ENCODE peak calls at places on chromosome 6, in eight cellular contexts. One of them, this sample, is unnamed.

GRCh38 chr6:28425942-28426541 is 17.2 kb downstream of the ZSCAN23 start:
- DNase-seq in brain microvascular endothelial cell: no peak
- DNase-seq in GM23248: no peak
- DNase-seq in cardiac fibroblast: no peak
- DNase-seq in MG63: no peak
- DNase-seq in astrocyte of the cerebellum: no peak
- DNase-seq in neural progenitor cell: no peak
- DNase-seq in PC-3: no peak
- DNase-seq in this sample: no peak

GRCh38 chr6:3455490-3456394 is 1.1 kb downstream of the SLC22A23 start:
- DNase-seq in astrocyte of the cerebellum: no peak
- DNase-seq in GM23248: peak
- DNase-seq in PC-3: no peak
- DNase-seq in neural progenitor cell: peak
- DNase-seq in brain microvascular endothelial cell: no peak
- DNase-seq in cardiac fibroblast: no peak
- DNase-seq in MG63: no peak
- DNase-seq in this sample: no peak

GRCh38 chr6:35489995-35490791 is 6.7 kb downstream of the TEAD3 start:
- DNase-seq in PC-3: no peak
- DNase-seq in cardiac fibroblast: peak
- DNase-seq in GM23248: peak
- DNase-seq in MG63: no peak
- DNase-seq in astrocyte of the cerebellum: no peak
- DNase-seq in brain microvascular endothelial cell: no peak
- DNase-seq in neural progenitor cell: peak
- DNase-seq in this sample: peak

GRCh38 chr6:129683606-129684322 is 26.2 kb downstream of the ARHGAP18 start:
- DNase-seq in GM23248: peak
- DNase-seq in MG63: peak
- DNase-seq in brain microvascular endothelial cell: peak
- DNase-seq in cardiac fibroblast: peak
- DNase-seq in neural progenitor cell: no peak
- DNase-seq in PC-3: peak
- DNase-seq in astrocyte of the cerebellum: peak
- DNase-seq in this sample: peak

GRCh38 chr6:15501806-15502450 is 160.9 kb downstream of the DTNBP1 start:
- DNase-seq in PC-3: peak
- DNase-seq in cardiac fibroblast: peak
- DNase-seq in neural progenitor cell: no peak
- DNase-seq in brain microvascular endothelial cell: peak
- DNase-seq in MG63: peak
- DNase-seq in astrocyte of the cerebellum: peak
- DNase-seq in GM23248: peak
- DNase-seq in this sample: peak

GRCh38 chr6:163707385-163708355 is 293.2 kb downstream of the QKI start:
- DNase-seq in astrocyte of the cerebellum: no peak
- DNase-seq in brain microvascular endothelial cell: no peak
- DNase-seq in cardiac fibroblast: no peak
- DNase-seq in MG63: no peak
- DNase-seq in GM23248: no peak
- DNase-seq in PC-3: no peak
- DNase-seq in neural progenitor cell: no peak
- DNase-seq in this sample: no peak

GRCh38 chr6:44171899-44172546 is 13.4 kb downstream of the CAPN11 start:
- DNase-seq in PC-3: no peak
- DNase-seq in cardiac fibroblast: no peak
- DNase-seq in neural progenitor cell: no peak
- DNase-seq in astrocyte of the cerebellum: no peak
- DNase-seq in GM23248: no peak
- DNase-seq in MG63: no peak
- DNase-seq in brain microvascular endothelial cell: no peak
- DNase-seq in this sample: no peak

GRCh38 chr6:38404900-38405556 is 234.7 kb downstream of the BTBD9 start:
- DNase-seq in brain microvascular endothelial cell: no peak
- DNase-seq in cardiac fibroblast: peak
- DNase-seq in MG63: no peak
- DNase-seq in PC-3: peak
- DNase-seq in GM23248: peak
- DNase-seq in astrocyte of the cerebellum: no peak
- DNase-seq in neural progenitor cell: no peak
- DNase-seq in this sample: no peak

GRCh38 chr6:170045981-170046667 is 244.8 kb downstream of the DLL1 start:
- DNase-seq in brain microvascular endothelial cell: no peak
- DNase-seq in MG63: no peak
- DNase-seq in cardiac fibroblast: no peak
- DNase-seq in GM23248: no peak
- DNase-seq in astrocyte of the cerebellum: no peak
- DNase-seq in neural progenitor cell: no peak
- DNase-seq in PC-3: no peak
- DNase-seq in this sample: no peak

GRCh38 chr6:148263010-148263409 is 79.6 kb upstream of the SASH1 start:
- DNase-seq in astrocyte of the cerebellum: no peak
- DNase-seq in GM23248: no peak
- DNase-seq in PC-3: peak
- DNase-seq in cardiac fibroblast: no peak
- DNase-seq in MG63: no peak
- DNase-seq in neural progenitor cell: no peak
- DNase-seq in brain microvascular endothelial cell: no peak
- DNase-seq in this sample: no peak

GRCh38 chr6:73630401-73630800 is 23.4 kb downstream of the SLC17A5 start:
- DNase-seq in cardiac fibroblast: no peak
- DNase-seq in brain microvascular endothelial cell: no peak
- DNase-seq in MG63: no peak
- DNase-seq in PC-3: no peak
- DNase-seq in GM23248: no peak
- DNase-seq in astrocyte of the cerebellum: no peak
- DNase-seq in neural progenitor cell: peak
- DNase-seq in this sample: no peak

GRCh38 chr6:129269076-129269475 is 386.1 kb downstream of the LAMA2 start:
- DNase-seq in astrocyte of the cerebellum: no peak
- DNase-seq in neural progenitor cell: no peak
- DNase-seq in brain microvascular endothelial cell: no peak
- DNase-seq in PC-3: no peak
- DNase-seq in GM23248: no peak
- DNase-seq in MG63: no peak
- DNase-seq in cardiac fibroblast: no peak
- DNase-seq in this sample: no peak

GRCh38 chr6:162684033-162684432 is 43.5 kb downstream of the PRKN start:
- DNase-seq in brain microvascular endothelial cell: no peak
- DNase-seq in cardiac fibroblast: no peak
- DNase-seq in MG63: no peak
- DNase-seq in astrocyte of the cerebellum: no peak
- DNase-seq in neural progenitor cell: no peak
- DNase-seq in GM23248: no peak
- DNase-seq in PC-3: no peak
- DNase-seq in this sample: no peak

GRCh38 chr6:169117663-169118062 is 136.0 kb downstream of the THBS2 start:
- DNase-seq in brain microvascular endothelial cell: no peak
- DNase-seq in MG63: no peak
- DNase-seq in neural progenitor cell: no peak
- DNase-seq in astrocyte of the cerebellum: no peak
- DNase-seq in GM23248: no peak
- DNase-seq in PC-3: no peak
- DNase-seq in cardiac fibroblast: no peak
- DNase-seq in this sample: no peak

GRCh38 chr6:80468398-80468797 is 361.9 kb downstream of the BCKDHB start:
- DNase-seq in astrocyte of the cerebellum: no peak
- DNase-seq in GM23248: no peak
- DNase-seq in brain microvascular endothelial cell: no peak
- DNase-seq in neural progenitor cell: no peak
- DNase-seq in MG63: no peak
- DNase-seq in PC-3: no peak
- DNase-seq in cardiac fibroblast: no peak
- DNase-seq in this sample: no peak

GRCh38 chr6:113873043-113873667 is 16.0 kb downstream of the MARCKS start:
- DNase-seq in neural progenitor cell: no peak
- DNase-seq in brain microvascular endothelial cell: no peak
- DNase-seq in astrocyte of the cerebellum: no peak
- DNase-seq in PC-3: no peak
- DNase-seq in cardiac fibroblast: no peak
- DNase-seq in MG63: no peak
- DNase-seq in GM23248: no peak
- DNase-seq in this sample: no peak

GRCh38 chr6:37632989-37633550 is 64.6 kb downstream of the MDGA1 start:
- DNase-seq in MG63: no peak
- DNase-seq in neural progenitor cell: no peak
- DNase-seq in astrocyte of the cerebellum: no peak
- DNase-seq in PC-3: no peak
- DNase-seq in GM23248: no peak
- DNase-seq in cardiac fibroblast: no peak
- DNase-seq in brain microvascular endothelial cell: no peak
- DNase-seq in this sample: no peak

DNA sequence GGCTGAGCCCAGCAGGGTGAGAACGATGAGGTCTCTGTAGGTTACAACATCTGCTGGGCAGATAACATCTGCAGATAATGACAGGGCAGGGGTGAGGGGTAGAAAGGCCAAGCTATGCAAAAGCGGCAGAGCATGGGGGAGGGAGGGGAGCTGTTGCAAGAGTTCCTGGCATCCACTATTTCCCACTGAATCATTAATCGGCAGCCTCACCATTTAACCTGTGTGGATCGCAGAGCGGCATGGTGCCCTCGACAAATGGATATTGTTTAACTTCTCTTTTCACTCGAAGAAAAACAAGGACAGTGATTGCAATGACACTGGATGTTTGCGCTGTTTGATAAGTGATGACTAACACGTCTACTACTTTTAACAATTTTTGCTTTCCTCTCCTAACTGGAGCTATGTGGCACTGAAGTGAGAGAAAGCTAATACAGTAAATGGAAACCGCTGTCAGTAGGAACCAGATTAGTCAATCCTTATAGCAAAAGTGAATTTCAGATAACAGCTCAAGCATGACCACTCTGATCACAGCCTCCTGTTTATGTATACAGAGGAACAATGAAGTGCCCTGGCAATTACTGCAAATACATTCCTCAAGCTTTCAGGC is 381.5 kb downstream of the TFAP2A start:
- DNase-seq in MG63: no peak
- DNase-seq in cardiac fibroblast: no peak
- DNase-seq in brain microvascular endothelial cell: no peak
- DNase-seq in astrocyte of the cerebellum: no peak
- DNase-seq in neural progenitor cell: peak
- DNase-seq in PC-3: peak
- DNase-seq in GM23248: peak
- DNase-seq in this sample: no peak
- H3K4me3 ChIP-seq in MG63: no peak
- H3K4me3 ChIP-seq in cardiac fibroblast: no peak
- H3K4me3 ChIP-seq in brain microvascular endothelial cell: no peak
- H3K4me3 ChIP-seq in astrocyte of the cerebellum: no peak
- H3K4me3 ChIP-seq in neural progenitor cell: no peak
- H3K4me3 ChIP-seq in PC-3: peak
- H3K4me3 ChIP-seq in GM23248: no peak
- H3K4me3 ChIP-seq in this sample: no peak

GRCh38 chr6:106097368-106098231 is 11.5 kb downstream of the PRDM1 start:
- DNase-seq in MG63: no peak
- DNase-seq in GM23248: peak
- DNase-seq in neural progenitor cell: no peak
- DNase-seq in cardiac fibroblast: peak
- DNase-seq in astrocyte of the cerebellum: no peak
- DNase-seq in brain microvascular endothelial cell: no peak
- DNase-seq in PC-3: peak
- DNase-seq in this sample: no peak
- H3K4me3 ChIP-seq in MG63: peak
- H3K4me3 ChIP-seq in GM23248: peak
- H3K4me3 ChIP-seq in neural progenitor cell: peak
- H3K4me3 ChIP-seq in cardiac fibroblast: peak
- H3K4me3 ChIP-seq in astrocyte of the cerebellum: peak
- H3K4me3 ChIP-seq in brain microvascular endothelial cell: peak
- H3K4me3 ChIP-seq in PC-3: peak
- H3K4me3 ChIP-seq in this sample: peak

GRCh38 chr6:138290563-138290962 is 72.3 kb upstream of the PBOV1 start:
- DNase-seq in brain microvascular endothelial cell: no peak
- DNase-seq in MG63: no peak
- DNase-seq in cardiac fibroblast: no peak
- DNase-seq in astrocyte of the cerebellum: no peak
- DNase-seq in GM23248: no peak
- DNase-seq in neural progenitor cell: no peak
- DNase-seq in PC-3: no peak
- DNase-seq in this sample: no peak
- H3K4me3 ChIP-seq in brain microvascular endothelial cell: no peak
- H3K4me3 ChIP-seq in MG63: no peak
- H3K4me3 ChIP-seq in cardiac fibroblast: no peak
- H3K4me3 ChIP-seq in astrocyte of the cerebellum: no peak
- H3K4me3 ChIP-seq in GM23248: no peak
- H3K4me3 ChIP-seq in neural progenitor cell: no peak
- H3K4me3 ChIP-seq in PC-3: no peak
- H3K4me3 ChIP-seq in this sample: no peak

GRCh38 chr6:32562931-32563330 is 26.7 kb downstream of the HLA-DRB1 start:
- DNase-seq in PC-3: no peak
- DNase-seq in astrocyte of the cerebellum: no peak
- DNase-seq in GM23248: no peak
- DNase-seq in cardiac fibroblast: no peak
- DNase-seq in MG63: no peak
- DNase-seq in brain microvascular endothelial cell: no peak
- DNase-seq in neural progenitor cell: no peak
- DNase-seq in this sample: no peak

GRCh38 chr6:32559747-32560146 is 29.7 kb upstream of the HLA-DRB5 start:
- DNase-seq in neural progenitor cell: no peak
- DNase-seq in PC-3: no peak
- DNase-seq in MG63: no peak
- DNase-seq in astrocyte of the cerebellum: no peak
- DNase-seq in brain microvascular endothelial cell: no peak
- DNase-seq in GM23248: no peak
- DNase-seq in cardiac fibroblast: no peak
- DNase-seq in this sample: no peak

GRCh38 chr6:32554269-32554919 is 24.3 kb upstream of the HLA-DRB5 start:
- DNase-seq in GM23248: no peak
- DNase-seq in MG63: no peak
- DNase-seq in cardiac fibroblast: no peak
- DNase-seq in PC-3: no peak
- DNase-seq in brain microvascular endothelial cell: no peak
- DNase-seq in astrocyte of the cerebellum: no peak
- DNase-seq in neural progenitor cell: no peak
- DNase-seq in this sample: no peak

GRCh38 chr6:32553037-32553742 is 23.1 kb upstream of the HLA-DRB5 start:
- DNase-seq in cardiac fibroblast: no peak
- DNase-seq in astrocyte of the cerebellum: no peak
- DNase-seq in neural progenitor cell: no peak
- DNase-seq in MG63: no peak
- DNase-seq in GM23248: no peak
- DNase-seq in brain microvascular endothelial cell: no peak
- DNase-seq in PC-3: no peak
- DNase-seq in this sample: no peak

DNA sequence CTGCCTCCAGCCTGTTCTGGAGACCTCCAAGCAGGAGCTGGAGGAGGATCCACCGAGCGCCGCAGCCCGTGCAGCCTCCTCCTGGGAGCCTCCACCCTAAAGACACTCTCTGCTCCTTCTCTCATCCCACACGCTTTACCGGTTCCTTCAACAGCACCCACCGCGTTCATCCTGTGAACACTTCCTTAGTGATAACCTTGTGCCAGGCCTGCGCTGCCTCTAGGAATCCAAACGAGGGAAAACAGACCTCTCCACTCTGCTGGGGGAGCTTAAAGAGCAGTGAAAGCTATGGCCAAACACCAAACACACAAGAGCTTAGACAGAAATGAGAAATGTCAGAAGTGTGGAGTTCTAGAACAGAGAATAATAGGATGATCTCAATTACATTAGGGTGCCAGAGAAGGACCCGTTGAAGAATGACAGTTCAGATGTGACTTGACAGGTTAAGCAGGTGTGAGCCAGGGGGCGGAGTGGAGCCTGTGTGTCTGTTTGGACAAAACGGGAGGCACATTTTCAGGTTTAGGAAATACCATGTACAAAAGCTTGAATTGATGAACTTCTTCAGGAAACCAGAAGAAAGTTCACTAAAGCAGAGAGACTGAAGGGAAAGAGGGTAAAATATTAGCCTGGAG is 28.5 kb upstream of the HLA-DRB5 start:
- DNase-seq in GM23248: no peak
- DNase-seq in PC-3: no peak
- DNase-seq in brain microvascular endothelial cell: no peak
- DNase-seq in cardiac fibroblast: no peak
- DNase-seq in neural progenitor cell: no peak
- DNase-seq in astrocyte of the cerebellum: no peak
- DNase-seq in MG63: no peak
- DNase-seq in this sample: no peak
- H3K4me3 ChIP-seq in GM23248: no peak
- H3K4me3 ChIP-seq in PC-3: no peak
- H3K4me3 ChIP-seq in brain microvascular endothelial cell: no peak
- H3K4me3 ChIP-seq in cardiac fibroblast: no peak
- H3K4me3 ChIP-seq in neural progenitor cell: no peak
- H3K4me3 ChIP-seq in astrocyte of the cerebellum: no peak
- H3K4me3 ChIP-seq in MG63: no peak
- H3K4me3 ChIP-seq in this sample: no peak

This sample was measured in skeletal muscle cell.